ENCODE peak calls at places on chromosome X, in four cellular contexts. R, U, V and F are unnamed samples.
A peak's percentile ranks its signal among the peaks of the same experiment; 100 is the strongest.

GRCh38 chrX:140710710-140711109 is 1.2 kb downstream of the LINC00632 start:
- DNase-seq in R (no peak), V (no peak), U (no peak), F (peak; percentile 30)

GRCh38 chrX:13376857-13377441 is 57.1 kb upstream of the ATXN3L start:
- DNase-seq in U (peak; percentile 32), R (no peak), V (peak; percentile 97), F (peak; percentile 78)

GRCh38 chrX:150348365-150348764 is 14.8 kb upstream of the MAMLD1 start:
- DNase-seq in V (peak; percentile 43), R (no peak), U (no peak), F (no peak)

GRCh38 chrX:115013705-115014104 is 3.7 kb downstream of the IL13RA2 start:
- DNase-seq in U (no peak), V (peak; percentile 48), R (no peak), F (no peak)

GRCh38 chrX:53045002-53045401 is 3.6 kb upstream of the GPR173 start:
- DNase-seq in U (no peak), V (no peak), R (no peak), F (no peak)

GRCh38 chrX:20967725-20968124 is 406.5 kb upstream of the CNKSR2 start:
- DNase-seq in U (no peak), R (no peak), V (no peak), F (no peak)

GRCh38 chrX:120452131-120452530 is 17.0 kb downstream of the LAMP2 start:
- DNase-seq in R (peak; percentile 49), U (no peak), V (no peak), F (peak; percentile 33)

GRCh38 chrX:133590703-133591505 is 175.6 kb upstream of the GPC4 start:
- DNase-seq in R (no peak), U (no peak), V (peak; percentile 23), F (no peak)

GRCh38 chrX:112654871-112655270 is 24.9 kb downstream of the LHFPL1 start:
- DNase-seq in V (no peak), U (no peak), R (no peak), F (peak; percentile 40)

GRCh38 chrX:93874554-93874953 is 200.5 kb downstream of the FAM133A start:
- DNase-seq in V (peak; percentile 8), U (no peak), R (peak; percentile 0), F (no peak)

GRCh38 chrX:154123241-154124219 is 20.5 kb upstream of the OPN1LW start:
- DNase-seq in V (no peak), R (peak; percentile 4), U (no peak), F (peak; percentile 7)

GRCh38 chrX:54891573-54891972 is 29.1 kb upstream of the TRO start:
- DNase-seq in U (no peak), R (peak; percentile 34), V (peak; percentile 37), F (peak; percentile 48)

GRCh38 chrX:125293792-125294780 is 25.6 kb upstream of the TEX13C start:
- DNase-seq in R (no peak), V (no peak), U (no peak), F (no peak)

GRCh38 chrX:119359618-119360382 is 39.3 kb upstream of the SLC25A43 start:
- DNase-seq in V (no peak), R (no peak), U (no peak), F (no peak)

GRCh38 chrX:68692651-68693050 is 45.2 kb downstream of the STARD8 start:
- DNase-seq in V (peak; percentile 33), R (no peak), U (no peak), F (peak; percentile 14)

GRCh38 chrX:153602621-153603020 is 3.7 kb upstream of the CCNQ start:
- DNase-seq in R (no peak), U (no peak), V (no peak), F (no peak)

GRCh38 chrX:122279746-122280145 is 904.3 kb upstream of the GRIA3 start:
- DNase-seq in V (no peak), U (no peak), R (no peak), F (no peak)

GRCh38 chrX:53235566-53235965 is 10.6 kb upstream of the KDM5C start:
- DNase-seq in V (no peak), R (no peak), U (no peak), F (no peak)

GRCh38 chrX:83469551-83469950 is 38.5 kb upstream of the POU3F4 start:
- DNase-seq in V (peak; percentile 6), R (peak; percentile 66), U (no peak), F (no peak)

GRCh38 chrX:21840199-21840557 is 761 bp downstream of the MBTPS2 start:
- DNase-seq in U (no peak), V (no peak), R (peak; percentile 24), F (no peak)

GRCh38 chrX:40030205-40030604 is 67.6 kb downstream of the BCOR start:
- DNase-seq in V (no peak), R (no peak), U (no peak), F (no peak)

GRCh38 chrX:69083361-69083760 is 81.9 kb downstream of the PJA1 start:
- DNase-seq in U (no peak), V (no peak), R (no peak), F (no peak)

GRCh38 chrX:144586756-144587155 is 660.5 kb upstream of the SPANXN1 start:
- DNase-seq in R (no peak), V (peak; percentile 78), U (peak; percentile 31), F (no peak)

GRCh38 chrX:133302775-133303445 is 84.8 kb upstream of the TFDP3 start:
- DNase-seq in U (no peak), V (no peak), R (no peak), F (peak; percentile 12)

GRCh38 chrX:103688949-103689348 is 2.5 kb upstream of the MORF4L2 start:
- DNase-seq in V (peak; percentile 30), R (peak; percentile 59), U (no peak), F (peak; percentile 5)

GRCh38 chrX:7242613-7243012 is 94.7 kb upstream of the PUDP start:
- DNase-seq in U (no peak), V (no peak), R (no peak), F (no peak)

GRCh38 chrX:53257670-53258423 is 23.5 kb downstream of the IQSEC2 start:
- DNase-seq in R (no peak), U (no peak), V (no peak), F (no peak)

GRCh38 chrX:29478336-29479069 is 736.9 kb upstream of the MAGEB2 start:
- DNase-seq in V (peak; percentile 19), U (no peak), R (peak; percentile 8), F (peak; percentile 1)

GRCh38 chrX:8815460-8816065 is 14.4 kb upstream of the FAM9A start:
- DNase-seq in R (peak; percentile 39), V (peak; percentile 33), U (no peak), F (peak; percentile 52)

DNA sequence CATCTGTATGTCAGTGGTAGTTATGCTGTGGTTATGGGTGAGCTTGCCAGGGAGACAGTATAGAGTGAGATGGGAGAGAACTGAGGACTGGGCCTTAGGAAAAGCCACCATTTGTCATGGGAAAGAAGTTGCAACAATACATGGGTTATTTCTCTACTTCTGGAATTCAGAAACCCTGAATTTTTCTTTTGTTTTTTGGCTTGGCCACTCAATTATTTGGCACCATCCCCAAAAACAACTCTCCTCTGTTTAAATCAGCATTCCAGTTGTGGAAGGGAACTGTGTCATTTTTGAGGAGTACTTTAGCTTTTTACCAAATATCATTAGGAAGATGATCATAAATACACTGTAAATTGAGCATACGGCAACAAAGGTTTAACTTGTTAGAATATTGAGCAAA is 41.1 kb upstream of the ACSL4 start:
- DNase-seq in V (no peak), R (no peak), U (no peak), F (no peak)
- H3K27ac ChIP-seq in V (no peak overlapping the region), R (no peak overlapping the region), U (no peak overlapping the region), F (peak overlapping the region; percentile 71)

GRCh38 chrX:71669492-71669891 is 2.1 kb downstream of the LOC101059915 start:
- DNase-seq in U (no peak), R (no peak), V (no peak), F (no peak)

GRCh38 chrX:71668248-71668595 is 876 bp downstream of the LOC101059915 start:
- DNase-seq in U (peak; percentile 28), V (no peak), R (no peak), F (no peak)

GRCh38 chrX:71667328-71668247 is at the start of gene LOC101059915:
- DNase-seq in R (no peak), U (peak; percentile 22), V (no peak), F (no peak)

GRCh38 chrX:71671938-71672337 is 4.6 kb downstream of the LOC101059915 start:
- DNase-seq in V (no peak), U (no peak), R (no peak), F (no peak)

DNA sequence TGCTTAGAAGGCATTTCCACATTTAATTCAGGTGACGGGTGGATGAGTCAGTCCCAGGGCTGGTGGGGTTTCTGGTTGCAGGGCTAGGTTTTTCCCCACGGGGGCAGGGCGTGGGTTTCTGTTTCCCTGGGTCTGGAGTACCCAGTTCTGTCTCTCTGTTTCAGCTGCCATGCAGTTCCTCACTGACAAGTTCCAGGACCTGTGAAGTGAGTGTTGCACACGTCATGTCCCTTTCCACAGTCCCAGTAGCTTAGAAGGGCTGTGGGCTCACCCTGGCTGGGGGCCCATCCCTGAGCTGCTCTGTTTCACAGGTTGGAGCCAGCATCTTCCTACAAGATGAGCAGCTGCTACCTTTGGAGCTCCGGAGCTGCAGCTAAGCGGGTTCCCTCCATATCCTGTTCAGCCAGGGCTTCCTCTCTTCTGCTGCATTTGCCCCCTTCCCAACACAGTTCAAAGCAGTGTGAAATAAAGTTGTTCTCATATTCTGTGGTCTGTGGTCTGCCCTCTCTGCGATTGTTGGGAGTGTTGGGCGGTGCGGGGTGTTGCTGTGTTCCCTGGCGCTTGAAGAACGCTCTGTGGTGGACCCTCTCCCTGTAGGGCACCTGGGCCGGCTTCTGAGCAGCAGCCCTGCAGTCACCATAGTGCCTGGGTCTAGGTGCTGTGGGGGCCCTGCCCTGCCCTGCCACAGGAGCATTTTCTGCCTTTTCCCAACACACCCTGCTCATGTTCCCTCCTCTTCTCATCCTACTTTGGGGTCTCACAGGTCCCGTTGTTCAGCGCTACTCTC is 3.9 kb downstream of the LOC101059915 start:
- DNase-seq in V (peak; percentile 70), R (no peak), U (no peak), F (no peak)
- TF ChIP-seq CTCF in V (no peak), R (no peak), U (no peak), F (no peak)

GRCh38 chrX:44971674-44972073 is 98.7 kb downstream of the KDM6A start:
- DNase-seq in V (no peak), U (no peak), R (no peak), F (no peak)

GRCh38 chrX:44970709-44971108 is 97.7 kb downstream of the KDM6A start:
- DNase-seq in V (no peak), R (no peak), U (no peak), F (no peak)

GRCh38 chrX:44972132-44972531 is 99.1 kb downstream of the KDM6A start:
- DNase-seq in U (no peak), V (no peak), R (no peak), F (no peak)

GRCh38 chrX:44962944-44963343 is 90.0 kb downstream of the KDM6A start:
- DNase-seq in U (no peak), V (no peak), R (no peak), F (no peak)

GRCh38 chrX:44967221-44967620 is 94.2 kb downstream of the KDM6A start:
- DNase-seq in U (no peak), R (no peak), V (no peak), F (no peak)
- H3K36me3 ChIP-seq in U (no peaks in the 10 kb centered on the region), R (peaks cover 14% of the 10 kb centered on the region), V (peaks cover 7% of the 10 kb centered on the region), F (no peaks in the 10 kb centered on the region)

DNA sequence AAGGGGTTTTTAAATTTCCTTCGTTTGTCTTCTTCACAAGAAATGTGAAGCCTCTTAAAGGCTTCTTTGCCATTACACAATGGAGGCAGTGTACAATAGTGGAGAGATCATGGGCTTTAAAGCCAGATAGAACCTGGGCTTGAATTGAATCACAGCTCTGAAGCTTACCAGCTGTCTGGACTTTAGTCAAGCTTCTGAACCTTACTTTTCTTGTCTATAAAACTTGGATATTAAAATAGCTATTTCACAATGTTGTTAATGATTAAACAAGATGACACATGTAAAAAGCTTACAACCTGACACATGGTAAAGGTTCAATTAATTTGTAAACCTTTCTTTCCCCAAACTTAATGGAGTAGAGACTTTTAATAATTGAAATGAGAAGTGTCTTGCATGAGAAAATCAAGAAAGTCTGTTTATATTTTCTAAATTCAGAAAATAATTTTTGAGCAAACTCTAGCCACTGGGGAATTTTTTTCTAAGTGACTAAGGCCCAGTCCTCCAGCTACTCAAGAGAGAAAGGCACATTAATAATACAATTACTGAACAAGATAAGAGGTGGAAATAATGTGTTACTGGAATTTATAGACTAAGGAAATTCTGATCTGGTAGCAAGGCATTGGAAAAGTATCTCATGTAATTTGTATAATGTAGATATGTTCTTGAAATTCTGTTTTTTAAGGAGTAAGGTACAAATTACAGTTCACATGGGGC is 21.7 kb upstream of the TBC1D8B start:
- DNase-seq in U (no peak), V (no peak), R (no peak), F (no peak)
- H3K27ac ChIP-seq in U (no peak overlapping the region), V (no peak overlapping the region), R (no peak overlapping the region), F (no peak overlapping the region)